ENCODE peak calls at places on chromosomes 11 and 22, in six cellular contexts. One of them, this sample, is unnamed.

GRCh38 chr11:18775492-18776292 is 15.9 kb downstream of the PTPN5 start:
- DNase-seq in HepG2: peak
- DNase-seq in HEK293T: peak
- DNase-seq in IMR-90: peak
- DNase-seq in K562: peak
- DNase-seq in A549: peak
- DNase-seq in this sample: no peak

GRCh38 chr11:97290444-97291041 is 900.7 kb downstream of the JRKL start:
- DNase-seq in HepG2: no peak
- DNase-seq in HEK293T: no peak
- DNase-seq in IMR-90: no peak
- DNase-seq in K562: no peak
- DNase-seq in A549: no peak
- DNase-seq in this sample: no peak

GRCh38 chr11:31805037-31805628 is 6.0 kb downstream of the PAX6 start:
- DNase-seq in HepG2: no peak
- DNase-seq in HEK293T: no peak
- DNase-seq in IMR-90: no peak
- DNase-seq in K562: no peak
- DNase-seq in A549: no peak
- DNase-seq in this sample: no peak

GRCh38 chr11:131483453-131483852 is 113.0 kb downstream of the NTM start:
- DNase-seq in HepG2: no peak
- DNase-seq in HEK293T: no peak
- DNase-seq in IMR-90: no peak
- DNase-seq in K562: no peak
- DNase-seq in A549: no peak
- DNase-seq in this sample: no peak

GRCh38 chr22:46589871-46590271 is 30.3 kb upstream of the GRAMD4 start:
- DNase-seq in HepG2: no peak
- DNase-seq in HEK293T: no peak
- DNase-seq in IMR-90: no peak
- DNase-seq in K562: no peak
- DNase-seq in A549: no peak
- DNase-seq in this sample: no peak

GRCh38 chr11:3905080-3905953 is 49.9 kb downstream of the STIM1 start:
- DNase-seq in HepG2: peak
- DNase-seq in HEK293T: no peak
- DNase-seq in IMR-90: peak
- DNase-seq in K562: peak
- DNase-seq in A549: peak
- DNase-seq in this sample: no peak

GRCh38 chr11:78795862-78796261 is 221.2 kb upstream of the NARS2 start:
- DNase-seq in HepG2: no peak
- DNase-seq in HEK293T: no peak
- DNase-seq in IMR-90: no peak
- DNase-seq in K562: no peak
- DNase-seq in A549: no peak
- DNase-seq in this sample: no peak

GRCh38 chr22:39723463-39723862 is 152.9 kb downstream of the CACNA1I start:
- DNase-seq in HepG2: no peak
- DNase-seq in HEK293T: no peak
- DNase-seq in IMR-90: no peak
- DNase-seq in K562: no peak
- DNase-seq in A549: no peak
- DNase-seq in this sample: no peak

GRCh38 chr11:102449651-102450570 is 2.7 kb downstream of the TMEM123 start:
- DNase-seq in HepG2: peak
- DNase-seq in HEK293T: no peak
- DNase-seq in IMR-90: no peak
- DNase-seq in K562: no peak
- DNase-seq in A549: no peak
- DNase-seq in this sample: no peak
- TF ChIP-seq BHLHE40 in HepG2: no peak
- TF ChIP-seq BHLHE40 in HEK293T: no peak
- TF ChIP-seq BHLHE40 in IMR-90: no peak
- TF ChIP-seq BHLHE40 in K562: no peak
- TF ChIP-seq BHLHE40 in A549: no peak
- TF ChIP-seq BHLHE40 in this sample: no peak

DNA sequence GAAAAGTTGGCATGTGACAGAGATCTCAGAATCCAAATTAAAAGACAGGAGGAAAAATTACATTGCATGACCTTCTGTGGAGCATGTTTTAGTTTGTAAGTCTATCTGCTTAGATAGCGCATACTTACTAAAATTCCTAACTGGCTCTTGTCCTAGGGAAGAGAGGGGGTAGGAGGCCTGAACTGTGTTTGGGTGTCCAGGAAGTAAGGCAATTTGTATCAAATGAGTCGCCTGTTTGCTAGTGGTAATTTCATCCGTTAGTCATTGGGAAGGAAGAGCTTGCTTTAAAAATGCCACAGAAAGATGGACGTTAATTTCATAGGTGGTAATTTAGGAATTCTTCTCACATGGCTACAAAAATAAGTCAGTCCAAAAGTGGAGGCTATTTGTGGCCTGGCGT is 18.5 kb downstream of the GRK3 start:
- DNase-seq in HepG2: peak
- DNase-seq in HEK293T: no peak
- DNase-seq in IMR-90: peak
- DNase-seq in K562: no peak
- DNase-seq in A549: no peak
- DNase-seq in this sample: no peak
- TF ChIP-seq BHLHE40 in HepG2: no peak
- TF ChIP-seq BHLHE40 in HEK293T: no peak
- TF ChIP-seq BHLHE40 in IMR-90: no peak
- TF ChIP-seq BHLHE40 in K562: no peak
- TF ChIP-seq BHLHE40 in A549: no peak
- TF ChIP-seq BHLHE40 in this sample: no peak

DNA sequence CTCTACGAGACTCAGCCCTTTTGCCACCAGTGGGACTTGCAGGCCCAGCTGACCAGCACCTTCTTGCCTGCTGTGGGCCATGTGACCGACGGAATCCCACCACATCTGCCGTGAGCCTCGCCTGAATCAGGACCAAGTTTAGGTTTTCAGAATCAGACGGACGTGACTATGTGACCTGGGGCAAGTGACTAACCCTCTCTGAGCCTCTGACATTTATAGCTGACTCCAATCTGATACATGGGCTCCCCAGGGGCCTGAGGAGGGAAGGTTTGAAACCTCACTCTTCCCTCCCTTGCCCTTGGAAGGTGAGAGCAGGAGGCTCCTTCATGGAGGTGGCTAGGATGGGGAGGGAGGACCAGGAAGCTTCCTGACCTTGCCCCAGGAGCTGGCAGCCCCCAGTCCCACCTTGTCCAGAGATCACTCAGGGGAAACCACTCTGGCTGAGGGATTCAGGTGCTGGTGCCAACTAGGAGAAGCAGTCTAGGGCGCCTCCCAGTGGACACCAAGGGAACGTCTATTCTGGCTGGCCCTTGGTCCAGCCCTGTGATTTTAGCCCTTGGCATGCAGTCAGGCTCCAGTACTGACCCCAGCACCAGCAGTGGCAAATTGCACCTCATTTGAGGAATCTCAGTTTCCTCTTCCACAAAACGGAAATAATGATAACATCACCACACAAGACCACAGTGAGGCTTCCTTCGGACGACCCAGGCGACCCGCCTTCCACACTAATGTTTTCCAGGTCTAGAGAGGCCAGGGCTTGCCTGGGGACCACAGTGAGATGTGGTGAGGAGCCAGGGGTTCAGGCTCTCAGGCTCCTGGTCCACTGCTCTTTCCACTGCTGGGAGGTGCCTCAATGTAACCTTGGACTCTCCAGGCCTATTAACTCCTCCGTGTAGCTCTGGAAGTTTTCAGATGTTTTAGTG is 47.2 kb upstream of the SYT7 start:
- DNase-seq in HepG2: peak
- DNase-seq in HEK293T: peak
- DNase-seq in IMR-90: peak
- DNase-seq in K562: peak
- DNase-seq in A549: peak
- DNase-seq in this sample: no peak
- TF ChIP-seq BHLHE40 in HepG2: no peak
- TF ChIP-seq BHLHE40 in HEK293T: no peak
- TF ChIP-seq BHLHE40 in IMR-90: no peak
- TF ChIP-seq BHLHE40 in K562: no peak
- TF ChIP-seq BHLHE40 in A549: no peak
- TF ChIP-seq BHLHE40 in this sample: no peak

GRCh38 chr11:15826826-15827225 is 529.5 kb downstream of the SOX6 start:
- DNase-seq in HepG2: no peak
- DNase-seq in HEK293T: peak
- DNase-seq in IMR-90: no peak
- DNase-seq in K562: peak
- DNase-seq in A549: peak
- DNase-seq in this sample: no peak
- TF ChIP-seq BHLHE40 in HepG2: no peak
- TF ChIP-seq BHLHE40 in HEK293T: no peak
- TF ChIP-seq BHLHE40 in IMR-90: no peak
- TF ChIP-seq BHLHE40 in K562: no peak
- TF ChIP-seq BHLHE40 in A549: no peak
- TF ChIP-seq BHLHE40 in this sample: no peak

GRCh38 chr11:67497656-67498291 is 7.4 kb downstream of the PITPNM1 start:
- DNase-seq in HepG2: no peak
- DNase-seq in HEK293T: no peak
- DNase-seq in IMR-90: no peak
- DNase-seq in K562: no peak
- DNase-seq in A549: no peak
- DNase-seq in this sample: no peak

GRCh38 chr11:67499808-67500793 is 5.1 kb downstream of the PITPNM1 start:
- DNase-seq in HepG2: no peak
- DNase-seq in HEK293T: no peak
- DNase-seq in IMR-90: no peak
- DNase-seq in K562: no peak
- DNase-seq in A549: no peak
- DNase-seq in this sample: no peak

GRCh38 chr11:67500818-67501584 is 4.2 kb downstream of the PITPNM1 start:
- DNase-seq in HepG2: no peak
- DNase-seq in HEK293T: no peak
- DNase-seq in IMR-90: no peak
- DNase-seq in K562: no peak
- DNase-seq in A549: no peak
- DNase-seq in this sample: no peak

GRCh38 chr11:67496113-67496512 is 9.1 kb downstream of the PITPNM1 start:
- DNase-seq in HepG2: no peak
- DNase-seq in HEK293T: no peak
- DNase-seq in IMR-90: no peak
- DNase-seq in K562: no peak
- DNase-seq in A549: no peak
- DNase-seq in this sample: no peak

DNA sequence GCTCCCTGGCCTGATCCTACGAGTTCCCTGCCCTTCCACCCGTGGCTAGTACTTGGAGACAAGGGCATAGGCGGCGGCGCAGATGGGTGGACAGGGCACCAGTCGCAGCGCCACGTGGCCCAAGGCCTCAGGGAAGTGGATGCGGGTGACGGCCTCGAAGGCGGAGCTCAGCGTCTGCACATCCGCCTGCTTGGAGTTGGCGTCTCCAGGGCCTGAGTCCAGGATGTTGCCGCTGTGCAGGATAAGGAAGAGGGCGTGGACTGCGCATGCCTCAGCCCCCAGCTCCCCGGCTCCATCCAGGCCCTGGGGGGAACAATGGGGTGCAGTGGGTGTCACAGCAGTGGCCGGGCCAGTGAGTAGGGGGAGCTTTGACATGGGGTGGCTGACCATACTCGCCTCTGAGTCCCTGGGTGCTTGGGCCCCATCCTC is 6.6 kb downstream of the PITPNM1 start:
- DNase-seq in HepG2: no peak
- DNase-seq in HEK293T: no peak
- DNase-seq in IMR-90: no peak
- DNase-seq in K562: no peak
- DNase-seq in A549: no peak
- DNase-seq in this sample: no peak
- TF ChIP-seq BHLHE40 in HepG2: no peak
- TF ChIP-seq BHLHE40 in HEK293T: no peak
- TF ChIP-seq BHLHE40 in IMR-90: no peak
- TF ChIP-seq BHLHE40 in K562: no peak
- TF ChIP-seq BHLHE40 in A549: no peak
- TF ChIP-seq BHLHE40 in this sample: no peak

DNA sequence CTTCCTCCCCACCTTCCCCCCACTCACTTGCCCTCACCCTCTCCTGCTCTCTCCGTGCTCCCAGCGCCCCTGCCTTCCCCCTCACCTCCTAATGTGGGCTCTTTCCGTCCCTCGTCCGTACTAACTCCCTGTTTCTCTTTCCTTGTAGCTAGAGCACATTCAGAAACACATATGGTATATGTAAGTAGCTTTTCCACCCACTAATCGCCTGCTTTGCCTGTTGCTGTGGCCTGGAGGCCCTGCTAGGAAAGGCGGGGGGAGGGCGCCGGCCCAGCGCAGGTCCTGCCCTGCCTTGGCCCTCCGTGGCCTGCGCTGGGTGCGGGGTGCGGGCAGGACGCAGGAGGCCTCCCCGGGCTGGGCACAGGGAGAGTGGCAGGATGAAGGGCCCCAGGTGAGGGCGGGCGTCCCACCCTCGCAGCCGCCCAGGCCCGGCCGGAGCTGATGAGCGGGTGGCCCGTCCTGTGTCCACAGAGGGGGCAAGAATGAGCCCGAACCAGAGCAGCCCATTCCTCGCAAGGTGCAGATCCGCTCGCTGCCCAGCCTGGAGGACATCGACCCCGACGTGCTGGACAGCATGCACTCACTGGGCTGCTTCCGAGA is 41.7 kb downstream of the MOB2 start:
- DNase-seq in HepG2: no peak
- DNase-seq in HEK293T: no peak
- DNase-seq in IMR-90: no peak
- DNase-seq in K562: no peak
- DNase-seq in A549: no peak
- DNase-seq in this sample: no peak
- TF ChIP-seq BHLHE40 in HepG2: no peak
- TF ChIP-seq BHLHE40 in HEK293T: no peak
- TF ChIP-seq BHLHE40 in IMR-90: no peak
- TF ChIP-seq BHLHE40 in K562: no peak
- TF ChIP-seq BHLHE40 in A549: no peak
- TF ChIP-seq BHLHE40 in this sample: no peak

GRCh38 chr11:1348146-1348545 is 38.7 kb upstream of the TOLLIP start:
- DNase-seq in HepG2: no peak
- DNase-seq in HEK293T: no peak
- DNase-seq in IMR-90: no peak
- DNase-seq in K562: no peak
- DNase-seq in A549: no peak
- DNase-seq in this sample: no peak

GRCh38 chr11:1343391-1344055 is 34.1 kb upstream of the TOLLIP start:
- DNase-seq in HepG2: no peak
- DNase-seq in HEK293T: no peak
- DNase-seq in IMR-90: no peak
- DNase-seq in K562: no peak
- DNase-seq in A549: no peak
- DNase-seq in this sample: no peak

GRCh38 chr11:1346669-1347390 is 37.4 kb upstream of the TOLLIP start:
- DNase-seq in HepG2: no peak
- DNase-seq in HEK293T: no peak
- DNase-seq in IMR-90: no peak
- DNase-seq in K562: no peak
- DNase-seq in A549: no peak
- DNase-seq in this sample: no peak

GRCh38 chr11:1344056-1344635 is 34.7 kb upstream of the TOLLIP start:
- DNase-seq in HepG2: no peak
- DNase-seq in HEK293T: no peak
- DNase-seq in IMR-90: no peak
- DNase-seq in K562: no peak
- DNase-seq in A549: no peak
- DNase-seq in this sample: no peak

GRCh38 chr11:1345752-1346513 is 36.5 kb upstream of the TOLLIP start:
- DNase-seq in HepG2: no peak
- DNase-seq in HEK293T: no peak
- DNase-seq in IMR-90: no peak
- DNase-seq in K562: no peak
- DNase-seq in A549: no peak
- DNase-seq in this sample: no peak
- TF ChIP-seq BHLHE40 in HepG2: no peak
- TF ChIP-seq BHLHE40 in HEK293T: no peak
- TF ChIP-seq BHLHE40 in IMR-90: no peak
- TF ChIP-seq BHLHE40 in K562: no peak
- TF ChIP-seq BHLHE40 in A549: no peak
- TF ChIP-seq BHLHE40 in this sample: no peak